ENCODE peak calls at places on chromosomes 3 and 15, in five cellular contexts. One of them, this sample, is unnamed.

GRCh38 chr3:46461971-46462910 is 2.5 kb downstream of the LTF start:
- DNase-seq in mucosa of descending colon: no peak
- DNase-seq in transverse colon: no peak
- DNase-seq in nephron progenitor cell: no peak
- DNase-seq in uterus: no peak
- DNase-seq in this sample: no peak

GRCh38 chr3:101950510-101950909 is 101.2 kb downstream of the NFKBIZ start:
- DNase-seq in uterus: no peak
- DNase-seq in transverse colon: no peak
- DNase-seq in mucosa of descending colon: no peak
- DNase-seq in nephron progenitor cell: no peak
- DNase-seq in this sample: no peak

GRCh38 chr3:38646630-38647029 is 2.9 kb downstream of the SCN5A start:
- DNase-seq in transverse colon: no peak
- DNase-seq in uterus: no peak
- DNase-seq in nephron progenitor cell: no peak
- DNase-seq in mucosa of descending colon: no peak
- DNase-seq in this sample: no peak

GRCh38 chr15:62115847-62116246 is 49.1 kb downstream of the C2CD4A start:
- DNase-seq in nephron progenitor cell: no peak
- DNase-seq in uterus: no peak
- DNase-seq in mucosa of descending colon: no peak
- DNase-seq in transverse colon: no peak
- DNase-seq in this sample: no peak

GRCh38 chr3:144364797-144365196 is 393.2 kb downstream of the DIPK2A start:
- DNase-seq in mucosa of descending colon: no peak
- DNase-seq in nephron progenitor cell: no peak
- DNase-seq in uterus: no peak
- DNase-seq in transverse colon: no peak
- DNase-seq in this sample: no peak

GRCh38 chr15:70672081-70672480 is 91.3 kb downstream of the UACA start:
- DNase-seq in nephron progenitor cell: no peak
- DNase-seq in transverse colon: no peak
- DNase-seq in mucosa of descending colon: no peak
- DNase-seq in uterus: no peak
- DNase-seq in this sample: no peak

GRCh38 chr3:187976361-187976900 is 177.5 kb upstream of the LPP start:
- DNase-seq in nephron progenitor cell: no peak
- DNase-seq in mucosa of descending colon: no peak
- DNase-seq in transverse colon: no peak
- DNase-seq in uterus: no peak
- DNase-seq in this sample: no peak

GRCh38 chr15:47407692-47408091 is 309.6 kb upstream of the SEMA6D start:
- DNase-seq in uterus: no peak
- DNase-seq in mucosa of descending colon: no peak
- DNase-seq in nephron progenitor cell: no peak
- DNase-seq in transverse colon: no peak
- DNase-seq in this sample: no peak

GRCh38 chr15:48451736-48452135 is 120.5 kb downstream of the DUT start:
- DNase-seq in nephron progenitor cell: no peak
- DNase-seq in mucosa of descending colon: no peak
- DNase-seq in transverse colon: no peak
- DNase-seq in uterus: no peak
- DNase-seq in this sample: no peak

GRCh38 chr3:172210355-172210754 is 171.0 kb downstream of the FNDC3B start:
- DNase-seq in nephron progenitor cell: no peak
- DNase-seq in transverse colon: no peak
- DNase-seq in mucosa of descending colon: no peak
- DNase-seq in uterus: no peak
- DNase-seq in this sample: no peak

GRCh38 chr3:106299300-106300098 is 430.7 kb upstream of the CBLB start:
- DNase-seq in nephron progenitor cell: no peak
- DNase-seq in mucosa of descending colon: no peak
- DNase-seq in uterus: no peak
- DNase-seq in transverse colon: no peak
- DNase-seq in this sample: no peak

GRCh38 chr3:190566043-190566933 is 52.4 kb downstream of the IL1RAP start:
- DNase-seq in uterus: peak
- DNase-seq in transverse colon: peak
- DNase-seq in mucosa of descending colon: no peak
- DNase-seq in nephron progenitor cell: no peak
- DNase-seq in this sample: no peak

GRCh38 chr15:71677766-71678165 is 132.6 kb upstream of the NR2E3 start:
- DNase-seq in nephron progenitor cell: no peak
- DNase-seq in transverse colon: no peak
- DNase-seq in uterus: no peak
- DNase-seq in mucosa of descending colon: no peak
- DNase-seq in this sample: no peak

GRCh38 chr15:68984589-68984988 is 29.9 kb upstream of the NOX5 start:
- DNase-seq in uterus: no peak
- DNase-seq in transverse colon: no peak
- DNase-seq in nephron progenitor cell: no peak
- DNase-seq in mucosa of descending colon: no peak
- DNase-seq in this sample: no peak

GRCh38 chr15:80514071-80514780 is 110.0 kb downstream of the ARNT2 start:
- DNase-seq in uterus: no peak
- DNase-seq in mucosa of descending colon: no peak
- DNase-seq in transverse colon: no peak
- DNase-seq in nephron progenitor cell: no peak
- DNase-seq in this sample: no peak

GRCh38 chr15:42890161-42890913 is 30.2 kb downstream of the TTBK2 start:
- DNase-seq in transverse colon: no peak
- DNase-seq in mucosa of descending colon: no peak
- DNase-seq in nephron progenitor cell: no peak
- DNase-seq in uterus: no peak
- DNase-seq in this sample: no peak

GRCh38 chr3:78689378-78689777 is 1078.4 kb downstream of the ROBO1 start:
- DNase-seq in transverse colon: no peak
- DNase-seq in nephron progenitor cell: no peak
- DNase-seq in uterus: no peak
- DNase-seq in mucosa of descending colon: no peak
- DNase-seq in this sample: no peak

GRCh38 chr3:160003520-160004128 is 15.0 kb downstream of the IL12A start:
- DNase-seq in transverse colon: peak
- DNase-seq in mucosa of descending colon: peak
- DNase-seq in uterus: no peak
- DNase-seq in nephron progenitor cell: peak
- DNase-seq in this sample: peak

GRCh38 chr15:70491183-70491621 is 272.2 kb downstream of the UACA start:
- DNase-seq in uterus: no peak
- DNase-seq in transverse colon: no peak
- DNase-seq in mucosa of descending colon: no peak
- DNase-seq in nephron progenitor cell: no peak
- DNase-seq in this sample: no peak

GRCh38 chr3:45332901-45333407 is 55.4 kb upstream of the LARS2 start:
- DNase-seq in nephron progenitor cell: no peak
- DNase-seq in uterus: no peak
- DNase-seq in mucosa of descending colon: no peak
- DNase-seq in transverse colon: no peak
- DNase-seq in this sample: no peak

GRCh38 chr3:104437891-104438290 is 928.8 kb upstream of the ALCAM start:
- DNase-seq in transverse colon: no peak
- DNase-seq in nephron progenitor cell: no peak
- DNase-seq in uterus: no peak
- DNase-seq in mucosa of descending colon: no peak
- DNase-seq in this sample: no peak

GRCh38 chr3:195171093-195171873 is 99.7 kb downstream of the XXYLT1 start:
- DNase-seq in nephron progenitor cell: no peak
- DNase-seq in transverse colon: no peak
- DNase-seq in mucosa of descending colon: no peak
- DNase-seq in uterus: peak
- DNase-seq in this sample: no peak

GRCh38 chr3:128311441-128311844 is 155.2 kb downstream of the DNAJB8 start:
- DNase-seq in nephron progenitor cell: no peak
- DNase-seq in uterus: no peak
- DNase-seq in transverse colon: no peak
- DNase-seq in mucosa of descending colon: no peak
- DNase-seq in this sample: no peak

GRCh38 chr3:56251343-56251945 is 216.8 kb downstream of the ERC2 start:
- DNase-seq in nephron progenitor cell: peak
- DNase-seq in transverse colon: peak
- DNase-seq in mucosa of descending colon: no peak
- DNase-seq in uterus: peak
- DNase-seq in this sample: peak

GRCh38 chr15:74123131-74123429 is 7.3 kb upstream of the ISLR2 start:
- DNase-seq in transverse colon: no peak
- DNase-seq in nephron progenitor cell: peak
- DNase-seq in mucosa of descending colon: no peak
- DNase-seq in uterus: no peak
- DNase-seq in this sample: no peak
- TF ChIP-seq CTCF in transverse colon: no peak
- TF ChIP-seq CTCF in nephron progenitor cell: no peak
- TF ChIP-seq CTCF in mucosa of descending colon: no peak
- TF ChIP-seq CTCF in uterus: no peak
- TF ChIP-seq CTCF in this sample: no peak

GRCh38 chr3:126654571-126655393 is at the start of gene TXNRD3:
- DNase-seq in mucosa of descending colon: peak
- DNase-seq in transverse colon: peak
- DNase-seq in uterus: peak
- DNase-seq in nephron progenitor cell: peak
- DNase-seq in this sample: peak
- TF ChIP-seq CTCF in mucosa of descending colon: no peak
- TF ChIP-seq CTCF in transverse colon: no peak
- TF ChIP-seq CTCF in uterus: peak
- TF ChIP-seq CTCF in nephron progenitor cell: no peak
- TF ChIP-seq CTCF in this sample: no peak

GRCh38 chr15:25136119-25136518 is 181.3 kb downstream of the SNRPN start:
- DNase-seq in nephron progenitor cell: peak
- DNase-seq in mucosa of descending colon: no peak
- DNase-seq in uterus: no peak
- DNase-seq in transverse colon: no peak
- DNase-seq in this sample: peak
- TF ChIP-seq CTCF in nephron progenitor cell: peak
- TF ChIP-seq CTCF in mucosa of descending colon: no peak
- TF ChIP-seq CTCF in uterus: no peak
- TF ChIP-seq CTCF in transverse colon: no peak
- TF ChIP-seq CTCF in this sample: peak

DNA sequence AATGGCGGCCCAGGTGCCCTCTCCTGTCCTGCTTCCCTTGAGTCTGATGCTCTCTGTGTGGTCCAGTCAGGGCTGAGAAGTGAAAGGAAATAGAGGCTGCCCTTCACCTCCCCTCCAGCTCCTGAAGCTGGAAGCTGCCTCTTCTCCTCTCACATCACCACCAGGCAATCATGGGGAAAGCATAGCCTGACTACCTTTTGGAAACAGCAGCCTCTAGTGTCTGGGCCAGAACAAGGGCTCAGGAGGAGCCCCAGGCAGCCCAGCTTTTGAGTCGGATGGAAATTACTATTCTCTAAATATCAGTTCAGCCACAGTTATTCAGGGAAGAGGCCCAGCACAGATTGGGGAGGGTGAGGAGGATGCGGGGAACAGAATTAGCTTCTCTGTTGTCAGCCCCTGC is 43.3 kb upstream of the CCDC174 start:
- DNase-seq in uterus: no peak
- DNase-seq in mucosa of descending colon: no peak
- DNase-seq in transverse colon: no peak
- DNase-seq in nephron progenitor cell: no peak
- DNase-seq in this sample: no peak
- TF ChIP-seq CTCF in uterus: no peak
- TF ChIP-seq CTCF in mucosa of descending colon: no peak
- TF ChIP-seq CTCF in transverse colon: no peak
- TF ChIP-seq CTCF in nephron progenitor cell: no peak
- TF ChIP-seq CTCF in this sample: no peak

GRCh38 chr3:33919721-33920120 is 121.3 kb downstream of the PDCD6IP start:
- DNase-seq in transverse colon: no peak
- DNase-seq in mucosa of descending colon: no peak
- DNase-seq in nephron progenitor cell: no peak
- DNase-seq in uterus: no peak
- DNase-seq in this sample: no peak

GRCh38 chr3:33919312-33919711 is 120.9 kb downstream of the PDCD6IP start:
- DNase-seq in uterus: no peak
- DNase-seq in transverse colon: no peak
- DNase-seq in mucosa of descending colon: no peak
- DNase-seq in nephron progenitor cell: no peak
- DNase-seq in this sample: no peak

GRCh38 chr3:33918357-33918756 is 119.9 kb downstream of the PDCD6IP start:
- DNase-seq in uterus: no peak
- DNase-seq in mucosa of descending colon: no peak
- DNase-seq in nephron progenitor cell: no peak
- DNase-seq in transverse colon: no peak
- DNase-seq in this sample: no peak

GRCh38 chr3:33914731-33915389 is 116.4 kb downstream of the PDCD6IP start:
- DNase-seq in nephron progenitor cell: peak
- DNase-seq in uterus: no peak
- DNase-seq in mucosa of descending colon: no peak
- DNase-seq in transverse colon: no peak
- DNase-seq in this sample: no peak

GRCh38 chr3:33915796-33916589 is 117.6 kb downstream of the PDCD6IP start:
- DNase-seq in mucosa of descending colon: no peak
- DNase-seq in transverse colon: no peak
- DNase-seq in uterus: no peak
- DNase-seq in nephron progenitor cell: peak
- DNase-seq in this sample: no peak
- TF ChIP-seq CTCF in mucosa of descending colon: no peak
- TF ChIP-seq CTCF in transverse colon: no peak
- TF ChIP-seq CTCF in uterus: no peak
- TF ChIP-seq CTCF in nephron progenitor cell: no peak
- TF ChIP-seq CTCF in this sample: no peak

DNA sequence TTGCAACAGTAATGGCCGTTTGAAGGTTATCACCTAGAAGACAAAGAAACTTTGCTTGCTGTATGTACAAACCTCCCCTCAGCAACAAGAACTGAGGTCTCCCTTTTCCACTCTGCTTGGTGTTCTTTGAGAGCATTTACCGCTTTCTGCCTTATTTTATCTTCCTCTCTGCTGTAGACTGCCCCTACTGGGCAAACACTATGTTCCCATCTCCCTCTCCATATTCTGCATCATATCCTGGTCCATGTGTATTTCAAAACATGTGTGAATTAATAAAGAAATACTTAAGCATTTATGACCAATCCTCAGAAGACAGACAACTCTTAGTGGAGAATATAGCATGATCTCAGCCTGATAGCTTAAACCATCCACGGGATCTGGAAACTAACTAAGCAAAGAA is 64.4 kb downstream of the ATP13A5 start:
- DNase-seq in transverse colon: no peak
- DNase-seq in mucosa of descending colon: no peak
- DNase-seq in nephron progenitor cell: no peak
- DNase-seq in uterus: no peak
- DNase-seq in this sample: no peak
- TF ChIP-seq CTCF in transverse colon: no peak
- TF ChIP-seq CTCF in mucosa of descending colon: no peak
- TF ChIP-seq CTCF in nephron progenitor cell: peak
- TF ChIP-seq CTCF in uterus: no peak
- TF ChIP-seq CTCF in this sample: no peak

DNA sequence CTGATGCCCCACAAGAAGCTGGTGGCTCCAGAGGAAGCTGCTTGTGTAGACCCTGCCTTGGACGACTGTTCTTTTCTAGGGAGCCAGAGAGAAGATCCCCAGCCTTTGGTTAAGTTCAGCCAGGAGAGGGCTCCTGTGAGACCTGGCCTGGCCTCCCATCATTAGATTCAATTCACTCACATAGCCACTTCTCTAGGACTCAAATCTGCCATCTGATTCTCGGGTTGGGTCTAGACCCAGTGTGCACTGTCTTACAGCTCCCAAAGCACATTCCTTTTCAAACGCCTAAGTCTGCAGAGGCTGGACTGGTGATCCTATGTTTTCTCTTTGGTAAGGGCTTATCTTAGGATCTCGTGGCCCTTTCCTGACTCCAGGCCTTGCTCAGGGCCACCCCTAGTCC is 81.7 kb upstream of the NPHP3 start:
- DNase-seq in transverse colon: no peak
- DNase-seq in uterus: no peak
- DNase-seq in nephron progenitor cell: no peak
- DNase-seq in mucosa of descending colon: no peak
- DNase-seq in this sample: no peak
- TF ChIP-seq CTCF in transverse colon: no peak
- TF ChIP-seq CTCF in uterus: no peak
- TF ChIP-seq CTCF in nephron progenitor cell: no peak
- TF ChIP-seq CTCF in mucosa of descending colon: no peak
- TF ChIP-seq CTCF in this sample: no peak